ENCODE peak calls at places on chromosomes 12 and 14, in ten cellular contexts. Q is cardiac fibroblast; W is lower lobe of right lung; A is cardiac muscle cell; T is astrocyte; S is CD8-positive, alpha-beta T cell; M is GM12878; I is PC-3; Z is fibroblast of villous mesenchyme; P is choroid plexus epithelial cell. B is an unnamed sample.

GRCh38 chr12:62618948-62619347 is 152.3 kb downstream of the MON2 start:
- DNase-seq in S (no peak), Q (no peak), I (no peak), Z (no peak), W (no peak), M (no peak), A (no peak), P (no peak), T (no peak), B (no peak)

GRCh38 chr14:53979747-53980642 is 23.4 kb upstream of the BMP4 start:
- DNase-seq in A (peak; percentile 78), Z (peak; percentile 87), W (no peak), T (peak; percentile 85), M (no peak), I (no peak), Q (peak; percentile 76), S (no peak), P (peak; percentile 24), B (no peak)

GRCh38 chr12:107393043-107393725 is 292.4 kb upstream of the PWP1 start:
- DNase-seq in S (no peak), I (no peak), W (no peak), M (no peak), P (peak; percentile 25), Z (no peak), A (no peak), T (no peak), Q (no peak), B (no peak)

GRCh38 chr14:94685166-94685581 is 73.0 kb downstream of the SERPINA3 start:
- DNase-seq in Z (no peak), S (no peak), I (no peak), T (no peak), A (no peak), M (no peak), Q (no peak), P (no peak), W (no peak), B (no peak)

GRCh38 chr14:89911018-89911919 is 43.3 kb downstream of the EFCAB11 start:
- DNase-seq in Z (no peak), P (peak; percentile 65), Q (peak; percentile 75), M (no peak), I (peak; percentile 40), A (peak; percentile 71), T (peak; percentile 71), W (no peak), S (no peak), B (no peak)

GRCh38 chr12:84408936-84409335 is 503.7 kb downstream of the SLC6A15 start:
- DNase-seq in Z (no peak), T (no peak), M (no peak), S (no peak), P (peak; percentile 29), Q (peak; percentile 1), I (no peak), W (no peak), A (peak; percentile 29), B (no peak)

GRCh38 chr12:115452751-115453281 is 768.8 kb upstream of the TBX3 start:
- DNase-seq in Q (no peak), P (no peak), A (no peak), S (no peak), T (no peak), Z (no peak), I (no peak), M (no peak), W (no peak), B (no peak)

GRCh38 chr14:20971705-20972021 is 16.4 kb downstream of the RNASE2 start:
- DNase-seq in I (no peak), Q (no peak), Z (no peak), P (no peak), A (no peak), T (no peak), W (no peak), S (no peak), M (no peak), B (no peak)

GRCh38 chr14:76810953-76811400 is 1.7 kb downstream of the ANGEL1 start:
- DNase-seq in S (no peak), P (peak; percentile 54), Q (peak; percentile 64), Z (peak; percentile 48), M (no peak), T (peak; percentile 17), I (peak; percentile 57), A (peak; percentile 60), W (no peak), B (peak; percentile 15)
- H3K4me3 ChIP-seq in S (peak overlapping the region; percentile 38), P (peak overlapping the region; percentile 83), Q (peak overlapping the region; percentile 82), Z (peak overlapping the region; percentile 84), M (peak overlapping the region; percentile 96), T (peak overlapping the region; percentile 46), I (peak overlapping the region; percentile 93), A (peak overlapping the region; percentile 0), W (peak overlapping the region; percentile 81), B (peak overlapping the region; percentile 36)

DNA sequence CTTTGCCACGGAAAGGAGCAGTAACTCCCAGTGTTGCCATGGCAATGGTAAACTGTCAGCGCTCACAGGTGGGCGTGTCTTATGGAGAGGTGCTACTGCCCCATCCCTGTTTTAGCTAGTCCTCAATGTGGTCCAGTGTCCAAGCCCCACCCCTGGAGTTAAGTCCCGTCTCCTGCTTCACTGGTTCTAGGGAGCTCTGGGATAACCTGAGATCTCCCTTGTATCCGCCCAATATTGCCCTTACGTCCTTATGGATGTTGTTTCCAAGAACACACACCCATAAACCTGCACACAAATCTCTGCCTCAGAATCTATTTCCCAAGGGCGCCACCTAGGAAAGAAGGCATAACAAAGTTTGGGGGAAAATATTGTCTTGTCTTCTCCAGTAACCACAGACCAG is 64.2 kb downstream of the SPRING1 start:
- DNase-seq in A (no peak), W (no peak), Q (no peak), M (no peak), T (no peak), I (peak; percentile 45), Z (no peak), P (no peak), S (no peak), B (no peak)
- TF ChIP-seq CTCF in A (peak; percentile 18), W (no peak), Q (no peak), M (no peak), T (no peak), I (peak; percentile 66), Z (peak; percentile 27), P (peak; percentile 22), S (no peak), B (no peak)

DNA sequence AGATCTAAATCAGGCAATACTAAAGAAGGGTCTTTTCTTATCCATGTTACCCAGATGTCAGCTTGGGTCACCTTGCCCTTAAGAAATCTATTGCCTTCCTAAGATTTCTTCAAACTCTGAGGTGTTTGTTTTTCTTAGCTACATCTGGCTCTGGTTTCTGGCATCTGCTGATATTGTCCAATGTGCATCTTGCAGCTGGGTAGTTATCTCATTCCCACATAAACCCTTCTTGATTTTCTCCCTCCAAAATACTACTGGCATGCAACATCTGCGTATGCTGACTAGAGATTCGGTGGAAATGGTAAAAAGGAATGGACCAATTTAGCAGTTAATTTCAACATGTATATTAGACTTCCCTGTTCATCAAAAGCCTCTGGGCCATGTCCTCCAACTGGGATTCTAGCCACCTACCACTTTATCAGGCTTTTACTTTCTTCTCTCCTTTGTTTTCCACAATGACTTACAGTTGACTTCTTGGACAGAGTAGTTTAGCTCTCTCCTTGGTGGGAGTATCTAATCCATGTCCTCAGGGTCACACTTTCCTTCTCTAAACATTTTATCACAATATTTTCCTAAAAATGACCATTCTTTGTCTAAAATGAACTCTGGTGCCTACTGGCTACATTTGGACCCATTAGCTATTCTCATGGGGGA is 324.8 kb upstream of the FAR2 start:
- DNase-seq in P (no peak), Q (no peak), S (no peak), M (no peak), W (no peak), T (no peak), A (no peak), I (no peak), Z (peak; percentile 5), B (no peak)
- H3K4me3 ChIP-seq in P (no peak overlapping the region), Q (no peak overlapping the region), S (no peak overlapping the region), M (no peak overlapping the region), W (no peak overlapping the region), T (no peak overlapping the region), A (no peak overlapping the region), I (no peak overlapping the region), Z (no peak overlapping the region), B (no peak overlapping the region)

GRCh38 chr12:70948976-70949336 is 28.4 kb upstream of the PTPRR start:
- DNase-seq in M (no peak), Q (peak; percentile 88), P (peak; percentile 40), W (no peak), I (no peak), A (peak; percentile 67), Z (no peak), T (no peak), S (no peak), B (no peak)
- TF ChIP-seq CTCF in M (no peak), Q (no peak), P (peak; percentile 20), W (peak; percentile 20), I (no peak), A (peak; percentile 21), Z (no peak), T (no peak), S (no peak), B (no peak)